ENCODE peak calls at places on chromosome 16, in four cellular contexts. W, D, Q and E are unnamed samples.

GRCh38 chr16:19180741-19181140 is 12.7 kb downstream of the SYT17 start:
- DNase-seq in D (no peak), W (no peak), Q (no peak), E (no peak)

GRCh38 chr16:85187447-85187846 is 75.2 kb upstream of the CIBAR2 start:
- DNase-seq in D (no peak), W (no peak), Q (no peak), E (no peak)

GRCh38 chr16:56898847-56899246 is 33.1 kb upstream of the HERPUD1 start:
- DNase-seq in D (no peak), Q (no peak), W (peak), E (no peak)

GRCh38 chr16:53153130-53153529 is 98.3 kb downstream of the CHD9 start:
- DNase-seq in W (no peak), Q (no peak), D (no peak), E (no peak)

GRCh38 chr16:31373235-31373634 is 18.3 kb downstream of the ITGAX start:
- DNase-seq in D (no peak), W (no peak), Q (no peak), E (no peak)

GRCh38 chr16:80526418-80527061 is 14.3 kb upstream of the DYNLRB2 start:
- DNase-seq in Q (peak), D (peak), W (peak), E (peak)

GRCh38 chr16:22814330-22815105 is 556 bp downstream of the HS3ST2 start:
- DNase-seq in Q (no peak), D (no peak), W (no peak), E (no peak)

GRCh38 chr16:27924411-27925118 is 138.9 kb downstream of the GSG1L start:
- DNase-seq in Q (peak), W (no peak), D (no peak), E (no peak)

GRCh38 chr16:29826342-29826695 is 6.1 kb downstream of the MVP start:
- DNase-seq in D (no peak), Q (no peak), W (no peak), E (no peak)

GRCh38 chr16:15899538-15900100 is 11.2 kb upstream of the CEP20 start:
- DNase-seq in W (peak), Q (peak), D (no peak), E (peak)

GRCh38 chr16:71669926-71670536 is 44.0 kb downstream of the MARVELD3 start:
- DNase-seq in D (no peak), W (no peak), Q (no peak), E (peak)

GRCh38 chr16:83769397-83770008 is 38.3 kb upstream of the HSBP1 start:
- DNase-seq in D (no peak), W (no peak), Q (no peak), E (no peak)

GRCh38 chr16:27301236-27301861 is 12.4 kb upstream of the IL4R start:
- DNase-seq in Q (no peak), W (no peak), D (no peak), E (no peak)

GRCh38 chr16:75267631-75268264 is 16.3 kb upstream of the BCAR1 start:
- DNase-seq in Q (peak), D (no peak), W (no peak), E (peak)

GRCh38 chr16:56354746-56355145 is 70.6 kb downstream of the AMFR start:
- DNase-seq in Q (no peak), D (no peak), W (no peak), E (no peak)

GRCh38 chr16:26642047-26642664 is 424.6 kb upstream of the C16orf82 start:
- DNase-seq in D (no peak), W (no peak), Q (no peak), E (no peak)

GRCh38 chr16:1194665-1195392 is 30.2 kb downstream of the TPSG1 start:
- DNase-seq in Q (no peak), D (peak), W (peak), E (no peak)

GRCh38 chr16:88008835-88009234 is 57.6 kb downstream of the BANP start:
- DNase-seq in Q (no peak), W (no peak), D (no peak), E (no peak)

GRCh38 chr16:69845181-69845580 is 83.0 kb downstream of the WWP2 start:
- DNase-seq in D (no peak), W (no peak), Q (no peak), E (no peak)

GRCh38 chr16:69847643-69848042 is 85.5 kb downstream of the WWP2 start:
- DNase-seq in W (no peak), D (no peak), Q (no peak), E (no peak)

GRCh38 chr16:69852815-69853214 is 90.7 kb downstream of the WWP2 start:
- DNase-seq in W (no peak), D (no peak), Q (no peak), E (no peak)

GRCh38 chr16:69851491-69852240 is 89.5 kb downstream of the WWP2 start:
- DNase-seq in W (no peak), D (no peak), Q (peak), E (no peak)

DNA sequence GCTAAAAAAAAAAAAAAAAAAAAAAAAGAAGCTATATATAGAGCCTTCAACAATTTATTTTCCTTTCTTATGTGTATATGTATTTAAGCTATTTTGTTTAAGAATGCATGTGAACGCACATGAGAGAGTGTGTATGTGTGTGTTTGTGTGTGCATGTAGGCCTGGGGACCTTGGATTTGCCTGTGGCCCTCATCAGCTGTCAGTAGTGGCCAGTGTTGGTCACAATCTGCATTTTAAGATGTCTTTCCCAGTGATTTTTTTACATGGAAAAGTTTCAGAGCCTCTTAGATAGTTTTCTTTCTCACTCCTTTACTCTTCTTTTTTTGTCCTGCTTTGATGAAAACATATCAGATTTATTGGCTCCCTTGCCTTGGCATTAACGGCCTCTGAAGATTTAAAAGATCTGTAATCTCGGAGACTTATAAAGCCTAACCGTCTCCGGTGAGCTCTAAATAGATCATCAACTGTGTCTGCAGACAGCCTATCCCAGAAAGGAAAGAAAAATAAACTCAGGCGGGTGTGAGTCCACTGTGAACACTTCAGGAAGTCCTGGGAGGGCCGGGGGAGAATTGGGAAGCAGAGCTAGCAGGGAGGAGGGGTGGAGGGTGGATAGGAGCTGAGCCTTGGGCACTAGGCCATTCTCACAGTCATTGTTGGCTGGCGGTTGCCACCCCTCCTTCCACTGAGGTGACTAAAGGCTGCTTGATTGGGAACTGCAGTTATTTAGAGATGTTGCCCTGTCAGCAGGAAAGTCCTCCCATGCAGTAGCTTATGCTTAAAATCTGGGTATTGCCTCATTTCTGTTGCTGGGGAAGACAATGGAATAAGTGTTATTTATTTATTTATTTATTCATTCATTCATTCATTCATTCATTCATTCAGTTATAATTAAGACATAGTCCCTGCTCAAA is 86.8 kb downstream of the WWP2 start:
- DNase-seq in D (no peak), Q (peak), W (no peak), E (peak)
- TF ChIP-seq CTCF in D (no peak), Q (peak), W (no peak), E (peak)

DNA sequence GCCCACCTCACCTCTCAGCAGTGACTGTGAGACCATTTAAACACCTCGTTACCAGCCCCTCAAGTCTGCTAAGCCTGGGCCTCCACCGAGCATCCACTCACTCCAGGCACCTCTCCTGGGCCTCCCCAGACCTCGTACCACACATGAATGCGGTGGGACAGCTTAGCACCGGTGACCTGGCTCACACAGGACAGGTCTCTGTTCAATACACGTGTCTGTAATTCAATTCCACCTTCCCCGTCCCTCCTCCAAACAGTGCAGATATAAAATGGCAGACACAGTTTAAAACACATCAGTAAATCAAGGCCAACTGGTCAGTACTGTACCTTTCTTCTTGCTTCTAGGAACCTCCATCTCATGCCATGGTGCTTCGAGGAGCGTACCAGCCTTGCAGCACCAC is 73.9 kb downstream of the ZNF778 start:
- DNase-seq in Q (no peak), D (no peak), W (no peak), E (no peak)
- TF ChIP-seq CTCF in Q (no peak), D (no peak), W (no peak), E (no peak)

GRCh38 chr16:67013823-67014640 is 14.9 kb upstream of the CBFB start:
- DNase-seq in D (peak), Q (peak), W (peak), E (peak)
- TF ChIP-seq CTCF in D (no peak), Q (peak), W (no peak), E (no peak)

DNA sequence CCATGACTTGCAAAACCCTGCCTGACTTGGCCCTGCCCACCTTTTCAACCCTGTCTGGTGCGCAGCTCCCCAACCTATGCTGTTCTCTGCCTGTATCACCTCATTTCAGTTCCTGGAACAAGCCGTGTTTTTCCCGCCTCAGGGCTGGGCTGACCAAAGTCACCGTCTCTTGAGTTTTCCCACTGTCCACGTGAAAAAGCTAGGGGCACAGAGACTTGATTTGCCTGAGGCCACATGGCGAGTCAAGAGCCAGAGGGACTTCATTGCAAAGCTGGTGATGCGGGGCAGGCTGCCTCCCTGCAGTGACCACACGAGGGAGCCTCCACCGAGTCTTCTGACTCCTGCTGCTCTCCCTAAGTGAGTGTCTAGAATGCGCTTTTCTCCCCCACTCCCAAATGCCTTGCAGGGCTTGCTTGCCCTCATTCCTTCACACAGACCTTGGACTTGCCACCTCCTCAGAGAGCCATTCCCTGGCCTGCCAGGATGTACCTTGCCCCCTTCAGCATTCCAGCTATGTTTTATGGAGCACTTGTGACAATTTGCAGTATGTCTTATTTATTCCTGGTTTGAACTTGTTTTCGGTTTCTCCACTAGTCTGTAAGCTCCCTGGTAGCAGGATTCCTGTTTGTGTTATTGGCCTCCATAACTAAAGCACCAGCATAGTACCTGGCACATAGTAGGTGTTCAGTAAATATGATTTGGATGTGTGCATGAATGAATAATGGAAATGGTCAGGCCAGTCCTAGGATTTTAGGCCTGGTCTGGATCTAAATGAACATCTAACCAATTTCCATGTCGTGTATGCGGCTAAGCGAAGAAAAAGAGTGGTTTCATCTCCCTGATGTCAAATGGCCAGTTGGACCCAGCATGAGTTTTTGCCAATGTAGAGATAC is 252.3 kb downstream of the SNX29 start:
- DNase-seq in D (no peak), Q (peak), W (peak), E (peak)
- TF ChIP-seq CTCF in D (no peak), Q (peak), W (peak), E (peak)

GRCh38 chr16:67977469-67978227 is 2.7 kb downstream of the DPEP3 start:
- DNase-seq in D (no peak), Q (no peak), W (no peak), E (no peak)

GRCh38 chr16:67977005-67977404 is 3.3 kb downstream of the DPEP3 start:
- DNase-seq in Q (no peak), D (no peak), W (no peak), E (no peak)

GRCh38 chr16:67982011-67982696 is 1.9 kb upstream of the DPEP3 start:
- DNase-seq in W (no peak), D (no peak), Q (no peak), E (no peak)

GRCh38 chr16:67976205-67976604 is 4.1 kb downstream of the DPEP3 start:
- DNase-seq in Q (no peak), W (no peak), D (no peak), E (no peak)

DNA sequence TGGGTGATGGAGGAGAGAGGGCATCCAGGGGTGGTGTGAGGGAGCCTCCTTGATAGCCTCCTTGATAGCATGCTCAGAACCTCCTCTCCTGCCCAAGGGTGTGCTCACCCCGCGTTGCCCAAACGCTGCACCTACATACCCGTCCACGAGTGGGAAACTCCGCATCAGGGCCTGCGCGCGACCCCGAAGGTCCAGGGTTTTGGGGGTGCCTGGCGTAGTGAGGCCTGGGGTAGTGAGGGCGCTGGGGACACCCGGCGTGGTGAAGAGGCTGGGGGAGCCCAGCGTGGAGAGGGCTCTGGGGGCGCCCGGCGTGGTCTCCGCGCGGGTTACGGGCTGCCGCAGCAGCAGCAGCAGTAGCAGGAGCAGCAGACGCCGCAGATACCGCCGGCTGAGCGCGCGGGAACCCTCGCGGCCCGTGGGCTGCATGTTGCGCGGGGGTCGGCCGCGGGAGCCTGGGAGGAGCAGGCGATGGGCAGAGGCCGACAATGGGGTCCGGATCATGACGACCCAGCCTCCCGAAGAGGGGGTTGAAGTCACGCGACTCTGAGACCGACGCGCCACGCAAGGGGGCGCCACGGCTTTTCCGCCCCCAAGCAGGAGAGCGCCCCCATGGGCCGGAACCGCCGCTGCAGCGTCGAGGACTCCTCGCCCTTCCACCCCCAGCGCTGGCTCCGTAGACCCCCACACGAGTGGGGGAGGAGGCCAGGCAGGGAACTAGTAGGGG is at the start of gene DPEP3:
- DNase-seq in W (no peak), D (no peak), Q (no peak), E (no peak)
- TF ChIP-seq CTCF in W (peak), D (no peak), Q (peak), E (peak)

GRCh38 chr16:50067290-50067853 is 1.6 kb downstream of the HEATR3 start:
- DNase-seq in D (peak), W (peak), Q (peak), E (peak)

GRCh38 chr16:50068550-50068949 is 2.8 kb downstream of the HEATR3 start:
- DNase-seq in W (no peak), D (no peak), Q (peak), E (peak)

GRCh38 chr16:50065624-50066481 is at the start of gene HEATR3:
- DNase-seq in D (peak), W (peak), Q (peak), E (peak)

GRCh38 chr16:50065241-50065623 is 538 bp upstream of the HEATR3 start:
- DNase-seq in Q (no peak), W (no peak), D (no peak), E (no peak)

GRCh38 chr16:50066482-50067289 is 916 bp downstream of the HEATR3 start:
- DNase-seq in W (no peak), Q (no peak), D (no peak), E (no peak)
- TF ChIP-seq CTCF in W (no peak), Q (no peak), D (no peak), E (no peak)